ENCODE peak calls at places on chromosomes 12 and 14, in six cellular contexts. One of them, this sample, is unnamed.

GRCh38 chr12:75706786-75707605 is 195.6 kb upstream of the KRR1 start:
- DNase-seq in CD8-positive, alpha-beta memory T cell: no peak
- DNase-seq in uterus: no peak
- DNase-seq in cardiac muscle cell: no peak
- DNase-seq in foreskin fibroblast: peak
- DNase-seq in adipocyte: peak
- DNase-seq in this sample: no peak

GRCh38 chr12:131330106-131330820 is 376.6 kb downstream of the ADGRD1 start:
- DNase-seq in adipocyte: no peak
- DNase-seq in foreskin fibroblast: no peak
- DNase-seq in CD8-positive, alpha-beta memory T cell: no peak
- DNase-seq in uterus: no peak
- DNase-seq in cardiac muscle cell: no peak
- DNase-seq in this sample: no peak

GRCh38 chr12:129335773-129336172 is 482.5 kb downstream of the GLT1D1 start:
- DNase-seq in uterus: no peak
- DNase-seq in adipocyte: no peak
- DNase-seq in CD8-positive, alpha-beta memory T cell: no peak
- DNase-seq in cardiac muscle cell: no peak
- DNase-seq in foreskin fibroblast: no peak
- DNase-seq in this sample: no peak

GRCh38 chr12:3962661-3963483 is 89.7 kb upstream of the PARP11 start:
- DNase-seq in foreskin fibroblast: no peak
- DNase-seq in adipocyte: no peak
- DNase-seq in CD8-positive, alpha-beta memory T cell: peak
- DNase-seq in uterus: no peak
- DNase-seq in cardiac muscle cell: peak
- DNase-seq in this sample: no peak

GRCh38 chr14:39368261-39368959 is 63.8 kb downstream of the FBXO33 start:
- DNase-seq in CD8-positive, alpha-beta memory T cell: no peak
- DNase-seq in uterus: peak
- DNase-seq in foreskin fibroblast: peak
- DNase-seq in adipocyte: peak
- DNase-seq in cardiac muscle cell: peak
- DNase-seq in this sample: peak

GRCh38 chr12:10031318-10031717 is 836 bp downstream of the CLEC9A start:
- DNase-seq in uterus: no peak
- DNase-seq in CD8-positive, alpha-beta memory T cell: no peak
- DNase-seq in cardiac muscle cell: no peak
- DNase-seq in foreskin fibroblast: no peak
- DNase-seq in adipocyte: no peak
- DNase-seq in this sample: peak

GRCh38 chr14:89792489-89793366 is 161.8 kb downstream of the EFCAB11 start:
- DNase-seq in cardiac muscle cell: no peak
- DNase-seq in adipocyte: no peak
- DNase-seq in foreskin fibroblast: peak
- DNase-seq in CD8-positive, alpha-beta memory T cell: no peak
- DNase-seq in uterus: peak
- DNase-seq in this sample: no peak

GRCh38 chr12:108916336-108916735 is 36.4 kb downstream of the DAO start:
- DNase-seq in CD8-positive, alpha-beta memory T cell: no peak
- DNase-seq in adipocyte: no peak
- DNase-seq in cardiac muscle cell: no peak
- DNase-seq in foreskin fibroblast: no peak
- DNase-seq in uterus: no peak
- DNase-seq in this sample: no peak

GRCh38 chr12:19712041-19712440 is 272.7 kb downstream of the AEBP2 start:
- DNase-seq in uterus: no peak
- DNase-seq in CD8-positive, alpha-beta memory T cell: no peak
- DNase-seq in foreskin fibroblast: peak
- DNase-seq in adipocyte: peak
- DNase-seq in cardiac muscle cell: no peak
- DNase-seq in this sample: no peak

GRCh38 chr14:90288646-90289355 is 32.4 kb downstream of the PSMC1 start:
- DNase-seq in adipocyte: no peak
- DNase-seq in CD8-positive, alpha-beta memory T cell: no peak
- DNase-seq in cardiac muscle cell: peak
- DNase-seq in foreskin fibroblast: peak
- DNase-seq in uterus: no peak
- DNase-seq in this sample: no peak

GRCh38 chr14:99250636-99251208 is 21.3 kb downstream of the BCL11B start:
- DNase-seq in CD8-positive, alpha-beta memory T cell: no peak
- DNase-seq in cardiac muscle cell: no peak
- DNase-seq in adipocyte: no peak
- DNase-seq in foreskin fibroblast: no peak
- DNase-seq in uterus: no peak
- DNase-seq in this sample: no peak

GRCh38 chr12:54716284-54716683 is 68.1 kb upstream of the DCD start:
- DNase-seq in adipocyte: no peak
- DNase-seq in uterus: no peak
- DNase-seq in CD8-positive, alpha-beta memory T cell: no peak
- DNase-seq in foreskin fibroblast: no peak
- DNase-seq in cardiac muscle cell: no peak
- DNase-seq in this sample: no peak

GRCh38 chr12:47790676-47791350 is 17.8 kb downstream of the SLC48A1 start:
- DNase-seq in foreskin fibroblast: no peak
- DNase-seq in cardiac muscle cell: no peak
- DNase-seq in uterus: no peak
- DNase-seq in CD8-positive, alpha-beta memory T cell: no peak
- DNase-seq in adipocyte: no peak
- DNase-seq in this sample: no peak

GRCh38 chr14:22735096-22735495 is 31.4 kb upstream of the OXA1L start:
- DNase-seq in uterus: no peak
- DNase-seq in foreskin fibroblast: no peak
- DNase-seq in adipocyte: peak
- DNase-seq in cardiac muscle cell: no peak
- DNase-seq in CD8-positive, alpha-beta memory T cell: no peak
- DNase-seq in this sample: no peak

GRCh38 chr12:88633312-88633711 is 53.0 kb upstream of the KITLG start:
- DNase-seq in adipocyte: peak
- DNase-seq in foreskin fibroblast: peak
- DNase-seq in cardiac muscle cell: no peak
- DNase-seq in CD8-positive, alpha-beta memory T cell: no peak
- DNase-seq in uterus: no peak
- DNase-seq in this sample: peak

GRCh38 chr12:99390707-99391106 is 256.8 kb upstream of the GARIN6 start:
- DNase-seq in foreskin fibroblast: no peak
- DNase-seq in CD8-positive, alpha-beta memory T cell: no peak
- DNase-seq in uterus: no peak
- DNase-seq in cardiac muscle cell: peak
- DNase-seq in adipocyte: no peak
- DNase-seq in this sample: peak

GRCh38 chr12:115404761-115405470 is 720.9 kb upstream of the TBX3 start:
- DNase-seq in cardiac muscle cell: no peak
- DNase-seq in foreskin fibroblast: peak
- DNase-seq in CD8-positive, alpha-beta memory T cell: no peak
- DNase-seq in adipocyte: peak
- DNase-seq in uterus: no peak
- DNase-seq in this sample: peak

GRCh38 chr12:117469883-117470483 is 108.6 kb upstream of the NOS1 start:
- DNase-seq in adipocyte: no peak
- DNase-seq in foreskin fibroblast: no peak
- DNase-seq in cardiac muscle cell: no peak
- DNase-seq in uterus: no peak
- DNase-seq in CD8-positive, alpha-beta memory T cell: no peak
- DNase-seq in this sample: no peak

GRCh38 chr14:22886500-22887259 is 3.7 kb downstream of the REM2 start:
- DNase-seq in uterus: peak
- DNase-seq in adipocyte: peak
- DNase-seq in cardiac muscle cell: peak
- DNase-seq in CD8-positive, alpha-beta memory T cell: peak
- DNase-seq in foreskin fibroblast: peak
- DNase-seq in this sample: peak

GRCh38 chr14:64562432-64562831 is 12.7 kb downstream of the PPP1R36 start:
- DNase-seq in CD8-positive, alpha-beta memory T cell: no peak
- DNase-seq in foreskin fibroblast: no peak
- DNase-seq in cardiac muscle cell: no peak
- DNase-seq in adipocyte: no peak
- DNase-seq in uterus: no peak
- DNase-seq in this sample: peak

GRCh38 chr12:179131-179884 is 34.6 kb downstream of the SLC6A12 start:
- DNase-seq in CD8-positive, alpha-beta memory T cell: no peak
- DNase-seq in cardiac muscle cell: no peak
- DNase-seq in adipocyte: no peak
- DNase-seq in foreskin fibroblast: no peak
- DNase-seq in uterus: no peak
- DNase-seq in this sample: no peak

GRCh38 chr14:95260537-95261440 is 58.9 kb downstream of the CLMN start:
- DNase-seq in cardiac muscle cell: peak
- DNase-seq in uterus: no peak
- DNase-seq in adipocyte: peak
- DNase-seq in CD8-positive, alpha-beta memory T cell: no peak
- DNase-seq in foreskin fibroblast: peak
- DNase-seq in this sample: no peak

GRCh38 chr14:28751467-28752058 is 15.0 kb upstream of the FOXG1 start:
- DNase-seq in cardiac muscle cell: peak
- DNase-seq in CD8-positive, alpha-beta memory T cell: no peak
- DNase-seq in uterus: no peak
- DNase-seq in adipocyte: peak
- DNase-seq in foreskin fibroblast: peak
- DNase-seq in this sample: peak

GRCh38 chr12:68765696-68766095 is 19.7 kb downstream of the SLC35E3 start:
- DNase-seq in adipocyte: no peak
- DNase-seq in foreskin fibroblast: no peak
- DNase-seq in uterus: no peak
- DNase-seq in cardiac muscle cell: no peak
- DNase-seq in CD8-positive, alpha-beta memory T cell: no peak
- DNase-seq in this sample: no peak

GRCh38 chr14:94773682-94774211 is 3.8 kb upstream of the GSC start:
- DNase-seq in uterus: no peak
- DNase-seq in adipocyte: no peak
- DNase-seq in foreskin fibroblast: no peak
- DNase-seq in cardiac muscle cell: no peak
- DNase-seq in CD8-positive, alpha-beta memory T cell: no peak
- DNase-seq in this sample: no peak

GRCh38 chr12:11958216-11959091 is 112.3 kb upstream of the BCL2L14 start:
- DNase-seq in uterus: no peak
- DNase-seq in cardiac muscle cell: no peak
- DNase-seq in adipocyte: peak
- DNase-seq in foreskin fibroblast: peak
- DNase-seq in CD8-positive, alpha-beta memory T cell: no peak
- DNase-seq in this sample: peak

GRCh38 chr14:103103461-103104388 is 9.2 kb downstream of the EXOC3L4 start:
- DNase-seq in CD8-positive, alpha-beta memory T cell: no peak
- DNase-seq in cardiac muscle cell: peak
- DNase-seq in uterus: no peak
- DNase-seq in adipocyte: peak
- DNase-seq in foreskin fibroblast: peak
- DNase-seq in this sample: peak
- H3K4me3 ChIP-seq in CD8-positive, alpha-beta memory T cell: no peak
- H3K4me3 ChIP-seq in cardiac muscle cell: no peak
- H3K4me3 ChIP-seq in uterus: no peak
- H3K4me3 ChIP-seq in adipocyte: peak
- H3K4me3 ChIP-seq in foreskin fibroblast: no peak
- H3K4me3 ChIP-seq in this sample: no peak

DNA sequence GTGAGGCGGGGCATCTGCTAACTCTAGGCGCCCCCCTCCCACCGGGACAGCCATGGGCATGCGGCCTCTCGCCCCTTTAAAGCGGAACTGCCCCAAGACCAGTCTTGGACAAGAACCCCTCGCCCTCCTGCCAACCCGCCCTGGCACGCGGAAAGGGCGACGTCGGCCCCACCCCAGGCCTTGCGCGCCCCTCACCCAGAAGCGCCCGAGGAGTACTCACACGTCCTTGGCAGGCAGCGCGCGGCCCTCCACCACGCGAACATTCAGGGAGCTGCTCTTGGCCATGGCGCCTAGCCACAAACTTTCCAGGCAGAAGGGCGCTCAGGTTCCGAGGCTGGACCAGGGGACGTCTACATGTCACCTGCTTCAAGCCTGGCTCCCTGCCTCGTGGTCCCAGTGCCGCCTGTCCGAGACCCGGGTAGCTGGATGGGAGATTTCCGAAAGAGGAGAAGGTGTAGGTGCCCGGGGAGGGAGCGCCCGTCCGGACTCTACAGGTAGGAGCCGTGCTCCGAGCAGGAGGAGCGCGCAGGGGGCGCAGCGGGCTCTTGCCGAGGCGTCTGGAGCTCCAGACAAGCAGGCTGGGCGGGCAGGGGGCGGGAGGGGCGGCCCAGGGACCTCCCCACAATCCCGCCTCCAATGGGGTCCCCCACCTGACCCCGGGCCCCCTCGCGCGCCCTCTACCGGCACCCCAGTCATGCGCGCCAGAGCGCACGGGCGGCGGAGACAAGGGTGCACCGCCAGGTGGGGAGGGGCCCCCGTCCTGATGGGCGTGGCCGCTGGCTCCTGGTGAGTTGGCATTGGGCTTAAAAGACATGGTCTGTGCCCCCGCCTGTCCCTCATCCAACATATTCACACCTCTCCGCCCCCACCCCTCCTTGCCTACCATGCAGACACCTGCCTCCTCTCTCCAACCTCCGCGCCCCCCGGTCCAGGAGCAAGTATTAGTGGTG is at the start of gene RASAL1:
- DNase-seq in foreskin fibroblast: no peak
- DNase-seq in CD8-positive, alpha-beta memory T cell: peak
- DNase-seq in uterus: no peak
- DNase-seq in adipocyte: no peak
- DNase-seq in cardiac muscle cell: peak
- DNase-seq in this sample: no peak
- H3K4me3 ChIP-seq in foreskin fibroblast: no peak
- H3K4me3 ChIP-seq in CD8-positive, alpha-beta memory T cell: peak
- H3K4me3 ChIP-seq in uterus: no peak
- H3K4me3 ChIP-seq in adipocyte: no peak
- H3K4me3 ChIP-seq in cardiac muscle cell: peak
- H3K4me3 ChIP-seq in this sample: no peak

GRCh38 chr14:37584211-37585100 is 10.6 kb downstream of the FOXA1 start:
- DNase-seq in uterus: no peak
- DNase-seq in CD8-positive, alpha-beta memory T cell: no peak
- DNase-seq in adipocyte: no peak
- DNase-seq in cardiac muscle cell: no peak
- DNase-seq in foreskin fibroblast: no peak
- DNase-seq in this sample: no peak
- H3K4me3 ChIP-seq in uterus: no peak
- H3K4me3 ChIP-seq in CD8-positive, alpha-beta memory T cell: no peak
- H3K4me3 ChIP-seq in adipocyte: no peak
- H3K4me3 ChIP-seq in cardiac muscle cell: no peak
- H3K4me3 ChIP-seq in foreskin fibroblast: no peak
- H3K4me3 ChIP-seq in this sample: no peak

GRCh38 chr14:67695394-67695949 is at the start of gene RDH11:
- DNase-seq in cardiac muscle cell: peak
- DNase-seq in adipocyte: peak
- DNase-seq in foreskin fibroblast: peak
- DNase-seq in CD8-positive, alpha-beta memory T cell: peak
- DNase-seq in uterus: peak
- DNase-seq in this sample: peak
- H3K4me3 ChIP-seq in cardiac muscle cell: peak
- H3K4me3 ChIP-seq in adipocyte: peak
- H3K4me3 ChIP-seq in foreskin fibroblast: peak
- H3K4me3 ChIP-seq in CD8-positive, alpha-beta memory T cell: peak
- H3K4me3 ChIP-seq in uterus: peak
- H3K4me3 ChIP-seq in this sample: peak

DNA sequence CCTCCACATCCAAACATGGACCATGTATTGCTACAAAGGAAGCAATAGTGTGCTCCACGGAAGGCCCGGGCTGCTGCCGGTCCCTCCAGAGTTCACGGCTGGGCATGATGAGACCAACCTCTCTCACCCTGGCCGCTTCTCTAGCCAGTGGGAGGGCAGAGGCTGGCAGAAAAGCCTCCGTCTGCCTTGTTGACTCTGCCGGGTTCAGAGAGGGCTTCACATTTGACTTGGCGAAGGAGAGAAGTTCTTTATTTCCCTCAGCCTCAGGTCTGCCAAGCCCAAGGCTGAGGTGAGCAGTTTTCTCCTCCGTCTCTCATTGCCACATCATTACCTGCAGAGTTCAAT is 230.0 kb downstream of the ZFP36L1 start:
- DNase-seq in foreskin fibroblast: no peak
- DNase-seq in adipocyte: no peak
- DNase-seq in uterus: no peak
- DNase-seq in CD8-positive, alpha-beta memory T cell: no peak
- DNase-seq in cardiac muscle cell: no peak
- DNase-seq in this sample: no peak
- H3K4me3 ChIP-seq in foreskin fibroblast: no peak
- H3K4me3 ChIP-seq in adipocyte: peak
- H3K4me3 ChIP-seq in uterus: no peak
- H3K4me3 ChIP-seq in CD8-positive, alpha-beta memory T cell: no peak
- H3K4me3 ChIP-seq in cardiac muscle cell: no peak
- H3K4me3 ChIP-seq in this sample: no peak

This sample was measured in trophoblast cell.